ENCODE peak calls at places on chromosomes 5 and 9, in ten cellular contexts. T is AG10803; E is stimulated activated CD8-positive, alpha-beta memory T cell treated with anti-CD3 and anti-CD28 coated beads, Interleukin-7, amount 100 ng/mL, for 4 hours; A is IMR-90; F is NCI-H1694 treated with DMSO at 0.1 percent for 48 hours; B is HFFc6; X is H1; D is tibial artery; Q is AG20443; S is HT1080. V is an unnamed sample.

GRCh38 chr5:96687812-96688453 is 25.8 kb downstream of the CAST start:
- DNase-seq in T (peak), E (no peak), A (peak), F (peak), B (peak), X (no peak), D (no peak), Q (peak), S (peak), V (no peak)

GRCh38 chr5:17379188-17379951 is 118.7 kb upstream of the TAF11L2 start:
- DNase-seq in T (no peak), E (no peak), A (peak), F (no peak), B (no peak), X (no peak), D (no peak), Q (no peak), S (no peak), V (no peak)

GRCh38 chr9:76519027-76519835 is 60.2 kb downstream of the GCNT1 start:
- DNase-seq in T (no peak), E (no peak), A (no peak), F (no peak), B (no peak), X (no peak), D (no peak), Q (no peak), S (no peak), V (no peak)

GRCh38 chr9:101495810-101496209 is 37.8 kb upstream of the RNF20 start:
- DNase-seq in T (peak), E (no peak), A (peak), F (no peak), B (peak), X (no peak), D (no peak), Q (no peak), S (no peak), V (no peak)

GRCh38 chr5:133381571-133382365 is 230.6 kb downstream of the FSTL4 start:
- DNase-seq in T (no peak), E (no peak), A (no peak), F (no peak), B (no peak), X (no peak), D (no peak), Q (no peak), S (no peak), V (no peak)

GRCh38 chr5:76451046-76451701 is 48.1 kb downstream of the IQGAP2 start:
- DNase-seq in T (no peak), E (no peak), A (no peak), F (no peak), B (no peak), X (no peak), D (no peak), Q (no peak), S (no peak), V (no peak)

GRCh38 chr5:135025730-135026644 is 8.0 kb downstream of the PITX1 start:
- DNase-seq in T (no peak), E (no peak), A (no peak), F (no peak), B (no peak), X (no peak), D (no peak), Q (no peak), S (no peak), V (no peak)

GRCh38 chr5:102811962-102812361 is 56.9 kb downstream of the PAM start:
- DNase-seq in T (peak), E (no peak), A (peak), F (peak), B (peak), X (no peak), D (no peak), Q (no peak), S (peak), V (no peak)

GRCh38 chr5:156330141-156330870 is 3.3 kb downstream of the SGCD start:
- DNase-seq in T (peak), E (no peak), A (peak), F (no peak), B (peak), X (no peak), D (no peak), Q (peak), S (peak), V (no peak)

GRCh38 chr9:136511670-136512592 is 29.1 kb upstream of the SEC16A start:
- DNase-seq in T (no peak), E (no peak), A (no peak), F (no peak), B (no peak), X (no peak), D (peak), Q (no peak), S (no peak), V (peak)

GRCh38 chr5:172920447-172920849 is 38.8 kb upstream of the RPL26L1 start:
- DNase-seq in T (peak), E (no peak), A (peak), F (no peak), B (peak), X (no peak), D (no peak), Q (no peak), S (peak), V (no peak)

GRCh38 chr5:76084496-76085285 is 1.5 kb downstream of the SV2C start:
- DNase-seq in T (peak), E (no peak), A (no peak), F (no peak), B (no peak), X (peak), D (no peak), Q (peak), S (no peak), V (no peak)

GRCh38 chr5:64949331-64949730 is 180.6 kb downstream of the CWC27 start:
- DNase-seq in T (no peak), E (no peak), A (no peak), F (no peak), B (no peak), X (no peak), D (no peak), Q (no peak), S (no peak), V (no peak)

GRCh38 chr9:92726348-92726747 is 38.3 kb downstream of the BICD2 start:
- DNase-seq in T (no peak), E (no peak), A (no peak), F (no peak), B (no peak), X (peak), D (no peak), Q (no peak), S (no peak), V (no peak)

GRCh38 chr5:91281409-91281808 is 101.7 kb downstream of the ARRDC3 start:
- DNase-seq in T (peak), E (no peak), A (peak), F (no peak), B (peak), X (no peak), D (no peak), Q (peak), S (peak), V (no peak)

GRCh38 chr5:160751297-160751696 is 100.7 kb downstream of the ATP10B start:
- DNase-seq in T (no peak), E (no peak), A (no peak), F (no peak), B (no peak), X (no peak), D (no peak), Q (no peak), S (no peak), V (no peak)

V was measured in lower leg skin.